ENCODE peak calls at places on chromosomes 12 and 14, in nine cellular contexts. A is Calu3; Z is activated CD4-positive, alpha-beta T cell treated with anti-CD3 and anti-CD28 coated beads, Interleukin-2, amount 50 U/mL, for 1 hour; B is GM04504; C is HEK293T; N is heart right ventricle; G is fibroblast of mammary gland; S is H9; L is Kasumi-1. X is an unnamed sample.

GRCh38 chr14:33120966-33121365 is 182.3 kb downstream of the NPAS3 start:
- DNase-seq in B (no peak), A (no peak), Z (no peak), L (no peak), S (no peak), N (no peak), G (peak; percentile 82), C (no peak), X (peak; percentile 71)

GRCh38 chr12:120639771-120640721 is at the start of gene CABP1:
- DNase-seq in L (no peak), Z (peak; percentile 63), N (no peak), A (peak; percentile 77), B (no peak), G (no peak), S (peak; percentile 88), C (peak; percentile 73), X (no peak)

GRCh38 chr12:83477289-83477688 is 790.6 kb downstream of the TMTC2 start:
- DNase-seq in L (no peak), N (no peak), C (no peak), Z (no peak), B (no peak), G (no peak), A (no peak), S (no peak), X (no peak)

GRCh38 chr12:91139981-91140659 is 28.8 kb upstream of the LUM start:
- DNase-seq in S (no peak), N (no peak), G (peak; percentile 94), C (no peak), B (peak; percentile 81), A (no peak), Z (no peak), L (no peak), X (peak; percentile 95)

GRCh38 chr12:52091869-52092268 is 12.4 kb downstream of the SMIM41 start:
- DNase-seq in S (no peak), A (no peak), Z (no peak), C (no peak), G (no peak), L (no peak), B (no peak), N (no peak), X (no peak)

GRCh38 chr12:89345830-89346740 is 6.2 kb downstream of the DUSP6 start:
- DNase-seq in A (peak; percentile 63), L (peak; percentile 99), B (no peak), C (no peak), N (peak; percentile 33), Z (peak; percentile 10), G (peak; percentile 68), S (peak; percentile 92), X (peak; percentile 83)

GRCh38 chr14:61297581-61297980 is 16.4 kb upstream of the TMEM30B start:
- DNase-seq in C (no peak), A (no peak), N (no peak), S (no peak), B (no peak), G (no peak), Z (no peak), L (no peak), X (no peak)

GRCh38 chr12:123150273-123150803 is 552 bp downstream of the PITPNM2 start:
- DNase-seq in S (no peak), C (peak; percentile 56), L (no peak), N (peak; percentile 63), B (no peak), Z (peak; percentile 8), G (no peak), A (no peak), X (peak; percentile 19)

X was measured in HCEC 1CT.